ENCODE peak calls at places on chromosomes 4 and X, in eight cellular contexts. I is bronchial epithelial cell, O is HFF-Myc, Z is tibial artery, G is fibroblast of the aortic adventitia, A is ovary, Y is heart left ventricle, F is BJ. D is an unnamed sample.

GRCh38 chrX:7068939-7069367 is 78.6 kb upstream of the STS start:
- DNase-seq in I (no peak), O (no peak), Z (no peak), G (no peak), A (no peak), Y (no peak), F (no peak), D (no peak)

GRCh38 chrX:136185409-136186022 is 38.2 kb downstream of the FHL1 start:
- DNase-seq in I (no peak), O (no peak), Z (no peak), G (peak; percentile 61), A (no peak), Y (no peak), F (no peak), D (peak; percentile 74)

GRCh38 chr4:13261486-13262257 is 222.5 kb downstream of the RAB28 start:
- DNase-seq in I (no peak), O (no peak), Z (no peak), G (no peak), A (no peak), Y (no peak), F (no peak), D (no peak)

GRCh38 chr4:173448103-173448502 is 49.2 kb upstream of the SCRG1 start:
- DNase-seq in I (no peak), O (peak; percentile 44), Z (no peak), G (peak; percentile 60), A (peak; percentile 49), Y (no peak), F (peak; percentile 19), D (peak; percentile 83)

GRCh38 chr4:182142146-182143085 is 100.8 kb upstream of the TENM3 start:
- DNase-seq in I (no peak), O (no peak), Z (no peak), G (peak; percentile 26), A (no peak), Y (no peak), F (no peak), D (peak; percentile 62)

GRCh38 chr4:48909697-48910096 is 3.1 kb upstream of the OCIAD2 start:
- DNase-seq in I (peak; percentile 99), O (peak; percentile 81), Z (no peak), G (peak; percentile 96), A (no peak), Y (no peak), F (peak; percentile 82), D (peak; percentile 99)

GRCh38 chr4:1061747-1062146 is 50.3 kb downstream of the FGFRL1 start:
- DNase-seq in I (no peak), O (no peak), Z (no peak), G (no peak), A (no peak), Y (no peak), F (no peak), D (no peak)

GRCh38 chrX:150504399-150505186 is 63.8 kb upstream of the MTM1 start:
- DNase-seq in I (peak; percentile 11), O (no peak), Z (no peak), G (peak; percentile 50), A (no peak), Y (no peak), F (no peak), D (peak; percentile 15)

GRCh38 chr4:100348472-100348871 is 158.2 kb upstream of the DDIT4L start:
- DNase-seq in I (peak; percentile 96), O (peak; percentile 29), Z (no peak), G (peak; percentile 85), A (no peak), Y (no peak), F (no peak), D (peak; percentile 82)

GRCh38 chr4:3205995-3206394 is 43.0 kb upstream of the MSANTD1 start:
- DNase-seq in I (no peak), O (no peak), Z (no peak), G (no peak), A (no peak), Y (no peak), F (no peak), D (no peak)

GRCh38 chrX:25873196-25873595 is 264.9 kb upstream of the MAGEB18 start:
- DNase-seq in I (peak; percentile 95), O (no peak), Z (no peak), G (peak; percentile 49), A (no peak), Y (no peak), F (no peak), D (peak; percentile 41)

GRCh38 chr4:106046083-106046482 is 150.8 kb downstream of the NPNT start:
- DNase-seq in I (no peak), O (no peak), Z (no peak), G (no peak), A (no peak), Y (no peak), F (no peak), D (no peak)

GRCh38 chr4:37905526-37906169 is 14.8 kb downstream of the TBC1D1 start:
- DNase-seq in I (no peak), O (no peak), Z (no peak), G (no peak), A (no peak), Y (no peak), F (no peak), D (no peak)

GRCh38 chrX:28312259-28312658 is 275.0 kb upstream of the IL1RAPL1 start:
- DNase-seq in I (no peak), O (no peak), Z (no peak), G (no peak), A (no peak), Y (no peak), F (no peak), D (no peak)

GRCh38 chr4:41258783-41259182 is 2.1 kb downstream of the UCHL1 start:
- DNase-seq in I (peak; percentile 52), O (peak; percentile 33), Z (no peak), G (peak; percentile 70), A (peak; percentile 26), Y (no peak), F (peak; percentile 45), D (peak; percentile 81)

GRCh38 chr4:87058272-87059073 is 123.7 kb downstream of the AFF1 start:
- DNase-seq in I (peak; percentile 73), O (no peak), Z (no peak), G (no peak), A (no peak), Y (no peak), F (no peak), D (no peak)

GRCh38 chr4:185256444-185256843 is 47.0 kb downstream of the SNX25 start:
- DNase-seq in I (peak; percentile 83), O (no peak), Z (no peak), G (peak; percentile 48), A (no peak), Y (no peak), F (no peak), D (peak; percentile 81)

GRCh38 chr4:185257086-185257485 is 47.7 kb downstream of the SNX25 start:
- DNase-seq in I (no peak), O (no peak), Z (no peak), G (no peak), A (no peak), Y (no peak), F (no peak), D (no peak)

GRCh38 chr4:185257694-185258093 is 48.3 kb downstream of the SNX25 start:
- DNase-seq in I (no peak), O (no peak), Z (no peak), G (no peak), A (no peak), Y (no peak), F (no peak), D (no peak)

GRCh38 chr4:185254434-185254833 is 45.0 kb downstream of the SNX25 start:
- DNase-seq in I (peak; percentile 75), O (no peak), Z (no peak), G (no peak), A (no peak), Y (no peak), F (no peak), D (peak; percentile 29)

GRCh38 chr4:185255868-185256267 is 46.5 kb downstream of the SNX25 start:
- DNase-seq in I (no peak), O (no peak), Z (no peak), G (no peak), A (no peak), Y (no peak), F (no peak), D (no peak)
- H3K4me3 ChIP-seq in I (no peak overlapping the region), O (no peak overlapping the region), Z (no peak overlapping the region), G (no peak overlapping the region), A (no peak overlapping the region), Y (no peak overlapping the region), F (no peak overlapping the region), D (no peak overlapping the region)

DNA sequence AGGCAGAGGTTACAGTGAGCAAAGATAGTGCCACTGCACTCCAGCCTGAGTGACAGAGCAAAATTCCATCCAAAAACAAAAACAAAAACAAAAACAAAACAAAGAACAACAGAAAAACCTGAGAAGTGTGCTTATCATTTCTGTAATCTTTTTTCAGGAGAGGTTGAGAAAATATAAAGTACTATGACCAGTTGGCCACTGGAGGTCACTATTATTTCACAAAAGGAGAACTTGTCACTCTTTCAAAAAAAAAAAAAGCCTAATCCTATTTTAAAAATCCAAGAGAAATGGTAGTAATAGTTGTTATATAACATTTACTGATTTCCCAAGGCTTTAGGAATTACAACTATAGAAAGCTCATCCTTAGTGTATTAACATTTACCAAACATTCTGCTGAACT is 24.9 kb upstream of the RNF150 start:
- DNase-seq in I (peak; percentile 33), O (no peak), Z (no peak), G (peak; percentile 73), A (no peak), Y (no peak), F (no peak), D (peak; percentile 51)
- TF ChIP-seq CTCF in I (peak; percentile 37), O (peak; percentile 14), Z (peak; percentile 49), G (peak; percentile 44), A (no peak), Y (peak; percentile 61), F (peak; percentile 41), D (peak; percentile 46)

DNA sequence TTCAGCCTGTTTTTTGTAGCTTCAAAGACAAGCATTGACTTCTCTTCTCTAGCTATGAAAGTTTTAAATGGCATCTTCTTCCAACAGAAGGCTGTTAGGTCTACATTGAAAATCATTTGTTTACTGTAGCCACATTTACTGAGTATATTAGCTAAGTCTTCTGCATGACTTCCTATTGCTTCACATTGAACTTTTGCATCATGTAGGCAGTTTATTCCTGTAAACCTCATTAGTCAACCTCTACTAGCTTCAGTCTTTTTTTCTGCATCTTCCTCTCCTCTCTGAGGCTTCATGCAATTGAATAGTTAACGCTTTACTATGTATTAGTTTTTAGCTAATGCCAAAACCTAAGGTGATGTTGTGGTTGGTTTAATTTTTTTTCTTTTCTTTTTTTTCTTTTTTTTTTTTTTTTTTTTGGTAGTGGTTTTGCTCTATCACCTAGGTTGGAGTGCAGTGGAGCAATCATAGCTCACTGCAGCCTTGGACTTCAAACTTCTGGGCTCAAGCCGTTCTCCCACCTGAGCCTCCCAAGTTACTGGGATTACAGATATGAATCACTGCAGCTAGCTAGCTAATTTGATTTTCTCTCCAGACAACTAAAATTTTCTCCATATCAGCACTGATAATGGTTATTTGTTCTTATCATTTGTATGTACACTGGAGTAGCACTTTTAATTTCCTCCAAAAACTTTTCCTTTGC is 3.4 kb downstream of the UGT2A3 start:
- DNase-seq in I (peak; percentile 23), O (no peak), Z (no peak), G (no peak), A (no peak), Y (no peak), F (no peak), D (no peak)
- H3K4me3 ChIP-seq in I (no peak overlapping the region), O (no peak overlapping the region), Z (no peak overlapping the region), G (no peak overlapping the region), A (no peak overlapping the region), Y (no peak overlapping the region), F (no peak overlapping the region), D (no peak overlapping the region)

DNA sequence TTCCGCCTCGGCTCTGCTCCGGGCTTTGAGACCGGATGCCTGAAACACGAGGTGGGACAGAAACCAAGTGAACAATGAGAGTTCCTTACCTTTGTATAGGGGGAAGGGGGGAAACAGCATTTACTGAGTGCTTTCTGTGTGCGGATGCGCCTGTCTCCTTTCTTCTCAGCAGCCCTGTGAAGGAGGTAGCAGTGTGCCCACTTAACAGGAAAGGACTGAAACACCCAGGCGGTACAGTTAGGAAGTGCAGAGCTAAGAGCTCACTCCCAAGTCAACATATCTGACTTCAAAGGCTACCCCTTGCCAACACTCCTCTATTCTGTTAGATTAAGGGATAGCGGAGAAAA is 43.1 kb upstream of the TMSB15B start:
- DNase-seq in I (peak; percentile 40), O (no peak), Z (no peak), G (peak; percentile 54), A (no peak), Y (no peak), F (no peak), D (peak; percentile 49)
- TF ChIP-seq CTCF in I (peak; percentile 26), O (no peak), Z (peak; percentile 35), G (peak; percentile 58), A (no peak), Y (no peak), F (peak; percentile 29), D (peak; percentile 29)